ENCODE peak calls at places on chromosomes 13 and 19, in four cellular contexts. H, Y, A and P are unnamed samples.

GRCh38 chr13:110913322-110913721 is 1.5 kb downstream of the ANKRD10 start:
- DNase-seq in H (no peak), Y (no peak), A (peak), P (no peak)

GRCh38 chr13:64992314-64992713 is 2237.8 kb downstream of the PCDH9 start:
- DNase-seq in H (no peak), Y (no peak), A (no peak), P (no peak)

GRCh38 chr13:102033316-102033715 is 368.5 kb downstream of the FGF14 start:
- DNase-seq in H (no peak), Y (no peak), A (no peak), P (no peak)

GRCh38 chr19:56162258-56162657 is 13.6 kb upstream of the GALP start:
- DNase-seq in H (no peak), Y (no peak), A (peak), P (peak)

GRCh38 chr13:51397262-51397933 is 55.4 kb downstream of the INTS6 start:
- DNase-seq in H (no peak), Y (no peak), A (peak), P (no peak)

GRCh38 chr19:51632126-51632525 is 1.9 kb upstream of the SIGLEC5 start:
- DNase-seq in H (no peak), Y (no peak), A (no peak), P (no peak)

GRCh38 chr13:19910336-19911072 is 47.1 kb upstream of the ZMYM5 start:
- DNase-seq in H (no peak), Y (no peak), A (peak), P (no peak)

GRCh38 chr13:95156208-95156607 is 145.0 kb downstream of the ABCC4 start:
- DNase-seq in H (no peak), Y (no peak), A (peak), P (peak)

GRCh38 chr13:109154146-109154545 is 524.7 kb downstream of the MYO16 start:
- DNase-seq in H (no peak), Y (no peak), A (no peak), P (no peak)

GRCh38 chr19:38122402-38123093 is 101.5 kb downstream of the DPF1 start:
- DNase-seq in H (no peak), Y (no peak), A (no peak), P (no peak)

GRCh38 chr19:10418281-10419199 is 1.8 kb upstream of the PDE4A start:
- DNase-seq in H (no peak), Y (no peak), A (no peak), P (no peak)

GRCh38 chr13:51249254-51249653 is 27.1 kb downstream of the FAM124A start:
- DNase-seq in H (no peak), Y (no peak), A (no peak), P (no peak)

GRCh38 chr19:8576273-8576993 is 809 bp downstream of the MYO1F start:
- DNase-seq in H (no peak), Y (no peak), A (no peak), P (no peak)

GRCh38 chr19:49119411-49120324 is at the start of gene PPFIA3:
- DNase-seq in H (peak), Y (no peak), A (peak), P (peak)

GRCh38 chr13:24225062-24225461 is 64.5 kb downstream of the SPATA13 start:
- DNase-seq in H (no peak), Y (no peak), A (no peak), P (no peak)

GRCh38 chr19:17766543-17767131 is 15.4 kb downstream of the FCHO1 start:
- DNase-seq in H (peak), Y (no peak), A (peak), P (peak)

GRCh38 chr19:3279306-3279705 is 54.8 kb downstream of the CELF5 start:
- DNase-seq in H (no peak), Y (no peak), A (no peak), P (no peak)

GRCh38 chr13:42875448-42876269 is 94.3 kb downstream of the FAM216B start:
- DNase-seq in H (no peak), Y (no peak), A (peak), P (peak)

GRCh38 chr19:30430206-30430734 is 58.1 kb downstream of the ZNF536 start:
- DNase-seq in H (no peak), Y (no peak), A (no peak), P (no peak)

GRCh38 chr19:10392120-10392519 is 11.2 kb downstream of the CDC37 start:
- DNase-seq in H (no peak), Y (no peak), A (no peak), P (no peak)

GRCh38 chr19:19382118-19382517 is 23.4 kb upstream of the GATAD2A start:
- DNase-seq in H (no peak), Y (no peak), A (no peak), P (no peak)

GRCh38 chr19:17078920-17079709 is 3.5 kb downstream of the MYO9B start:
- DNase-seq in H (no peak), Y (no peak), A (no peak), P (no peak)

GRCh38 chr19:16856091-16856490 is 26.9 kb downstream of the SIN3B start:
- DNase-seq in H (no peak), Y (no peak), A (peak), P (peak)

GRCh38 chr19:49929121-49929610 is at the start of the genes ATF5 and NUP62:
- DNase-seq in H (peak), Y (peak), A (peak), P (no peak)

GRCh38 chr19:29269641-29270040 is 56.7 kb upstream of the UQCRFS1 start:
- DNase-seq in H (no peak), Y (no peak), A (no peak), P (no peak)

GRCh38 chr13:71770710-71771109 is 96.3 kb downstream of the DACH1 start:
- DNase-seq in H (no peak), Y (no peak), A (no peak), P (no peak)

GRCh38 chr19:39916851-39917396 is 17.5 kb downstream of the FCGBP start:
- DNase-seq in H (no peak), Y (no peak), A (no peak), P (no peak)

GRCh38 chr19:48403606-48404005 is 10.1 kb downstream of the GRIN2D start:
- DNase-seq in H (peak), Y (no peak), A (peak), P (peak)

GRCh38 chr13:78595819-78596700 is 7.3 kb downstream of the POU4F1 start:
- DNase-seq in H (no peak), Y (no peak), A (no peak), P (no peak)

GRCh38 chr19:51183629-51184028 is 41.3 kb upstream of the CD33 start:
- DNase-seq in H (no peak), Y (no peak), A (no peak), P (no peak)

GRCh38 chr19:17021793-17022590 is 4.6 kb downstream of the CPAMD8 start:
- DNase-seq in H (no peak), Y (no peak), A (peak), P (peak)